ENCODE peak calls at places on chromosomes 16 and 17, in four cellular contexts. D is H1, M is K562, J is GM12878. P is an unnamed sample.
A peak's percentile ranks its signal among the peaks of the same experiment; 100 is the strongest.

GRCh38 chr16:10081201-10081940 is 100.9 kb downstream of the GRIN2A start:
- DNase-seq in M (no peak), J (no peak), D (no peak), P (no peak)

GRCh38 chr16:74667215-74667765 is 613 bp upstream of the RFWD3 start:
- DNase-seq in M (peak; percentile 70), D (peak; percentile 68), J (no peak), P (no peak)

GRCh38 chr16:14489460-14489859 is 140.6 kb downstream of the PARN start:
- DNase-seq in D (no peak), J (no peak), M (peak; percentile 67), P (peak; percentile 37)

GRCh38 chr17:64998436-64999190 is 57.9 kb downstream of the GNA13 start:
- DNase-seq in D (peak; percentile 14), M (no peak), J (no peak), P (no peak)

GRCh38 chr16:15765880-15766279 is 90.9 kb downstream of the MYH11 start:
- DNase-seq in J (peak; percentile 74), M (peak; percentile 68), D (peak; percentile 50), P (peak; percentile 55)

GRCh38 chr17:21218101-21218500 is 4.1 kb upstream of the TMEM11 start:
- DNase-seq in M (peak; percentile 35), J (no peak), D (no peak), P (no peak)

GRCh38 chr16:54595636-54596035 is 309.0 kb upstream of the IRX3 start:
- DNase-seq in J (no peak), M (no peak), D (no peak), P (no peak)

GRCh38 chr17:14780116-14780515 is 479.2 kb downstream of the HS3ST3B1 start:
- DNase-seq in M (no peak), J (no peak), D (no peak), P (no peak)

GRCh38 chr17:45115871-45116270 is 16.4 kb downstream of the PLCD3 start:
- DNase-seq in J (no peak), M (peak; percentile 29), D (no peak), P (no peak)

GRCh38 chr17:41667280-41668008 is 21.2 kb upstream of the EIF1 start:
- DNase-seq in M (no peak), J (no peak), D (no peak), P (no peak)

GRCh38 chr16:75550211-75550662 is 5.8 kb downstream of the TMEM231 start:
- DNase-seq in J (peak; percentile 69), D (no peak), M (no peak), P (no peak)

GRCh38 chr16:57007050-57007449 is 17.7 kb downstream of the NLRC5 start:
- DNase-seq in M (no peak), J (no peak), D (no peak), P (no peak)

GRCh38 chr16:57004387-57005250 is 15.3 kb downstream of the NLRC5 start:
- DNase-seq in J (no peak), D (no peak), M (no peak), P (no peak)

GRCh38 chr16:57000271-57001025 is 11.1 kb downstream of the NLRC5 start:
- DNase-seq in J (peak; percentile 87), M (no peak), D (no peak), P (peak; percentile 19)

GRCh38 chr16:57001026-57001669 is 11.8 kb downstream of the NLRC5 start:
- DNase-seq in D (no peak), J (no peak), M (no peak), P (no peak)

GRCh38 chr16:57003439-57004386 is 14.4 kb downstream of the NLRC5 start:
- DNase-seq in J (no peak), M (no peak), D (no peak), P (no peak)
- H2AFZ ChIP-seq in J (peak overlapping the region; percentile 22), M (no peak overlapping the region), D (no peak overlapping the region), P (no peak overlapping the region)

DNA sequence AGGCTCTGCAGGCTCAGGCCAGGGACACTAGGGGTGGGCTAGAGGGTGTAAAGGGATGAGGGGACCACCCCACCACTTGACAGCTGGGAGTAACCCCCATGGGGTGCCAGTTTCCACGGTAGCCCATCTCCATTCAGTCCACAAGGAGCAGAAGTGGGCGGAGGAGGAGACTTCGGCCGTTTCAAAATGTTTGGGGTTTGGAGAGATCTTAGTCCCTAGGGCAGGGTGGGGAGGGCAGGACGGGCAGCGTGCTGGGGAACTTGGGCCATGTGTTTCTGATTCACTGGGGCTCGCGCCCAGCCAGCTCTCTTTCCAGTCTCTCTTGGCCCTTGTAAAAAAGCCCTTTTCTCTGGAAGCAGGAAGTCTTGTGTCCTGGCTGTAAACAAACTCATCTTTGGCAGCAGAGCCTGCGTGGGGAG is 8.3 kb downstream of the CYGB start:
- DNase-seq in D (no peak), M (peak; percentile 64), J (no peak), P (no peak)
- TF ChIP-seq EGR1 in D (no peak), M (no peak), J (no peak), P (no peak)

DNA sequence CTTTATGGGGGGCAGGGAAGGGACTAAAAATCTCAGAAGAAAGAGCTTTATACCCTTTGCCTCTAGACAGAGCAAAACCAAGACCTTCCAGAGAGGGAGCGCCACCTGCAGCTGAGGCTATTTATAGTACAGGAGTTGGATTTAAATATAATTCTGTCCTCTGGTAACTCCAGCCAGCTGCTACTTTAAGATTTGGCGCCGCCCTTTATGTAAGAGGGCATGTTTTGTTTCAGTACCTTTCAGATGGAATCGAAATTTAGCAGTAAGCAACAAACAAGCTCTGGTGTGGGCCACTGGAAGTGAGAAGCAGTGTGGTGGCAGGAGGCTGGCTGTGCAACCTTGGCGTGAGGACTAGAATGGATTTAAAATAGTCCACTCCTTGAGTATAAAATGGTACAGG is 5.2 kb upstream of the GUCY2D start:
- DNase-seq in D (no peak), J (no peak), M (peak; percentile 40), P (peak; percentile 67)
- H2AFZ ChIP-seq in D (no peak overlapping the region), J (peak overlapping the region; percentile 23), M (no peak overlapping the region), P (peak overlapping the region; percentile 98)

DNA sequence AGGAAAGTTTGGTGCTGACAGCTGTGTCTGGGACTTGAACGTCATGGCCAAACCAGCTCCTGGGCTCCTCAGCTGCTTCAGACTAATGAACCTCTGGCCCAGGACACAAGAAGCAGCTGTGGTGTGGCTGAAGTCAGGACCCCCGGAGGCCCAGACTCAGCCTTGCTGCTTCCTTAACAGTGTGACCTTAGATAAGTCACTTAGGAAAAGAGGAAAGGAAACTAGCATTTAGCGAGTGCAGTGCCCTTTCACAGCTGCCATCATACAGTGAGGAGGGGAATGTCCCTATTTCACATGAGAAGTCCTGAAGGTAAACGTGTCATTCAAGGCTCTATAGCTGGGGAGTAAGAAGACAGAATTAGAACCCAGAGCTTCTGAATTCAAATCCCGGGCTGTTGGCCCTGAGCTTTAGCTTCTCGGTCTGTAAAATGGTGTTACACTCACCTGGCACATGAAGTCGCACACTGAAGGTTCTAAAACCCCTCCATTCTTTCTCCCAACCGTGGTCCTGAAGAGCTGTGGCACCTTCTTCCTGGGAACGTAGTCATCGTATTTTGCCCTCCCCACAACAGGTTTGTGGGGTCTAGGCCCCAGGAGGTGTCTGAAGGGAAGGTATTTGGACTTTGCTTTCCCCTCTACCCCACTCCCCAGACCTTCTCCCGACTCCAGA is 910 bp upstream of the RAMP2 start:
- DNase-seq in M (no peak), J (no peak), D (no peak), P (no peak)
- TF ChIP-seq EGR1 in M (no peak), J (no peak), D (no peak), P (no peak)

GRCh38 chr16:2773188-2773968 is 3.7 kb downstream of the ELOB start:
- DNase-seq in D (no peak), J (no peak), M (no peak), P (no peak)
- H2AFZ ChIP-seq in D (no peak overlapping the region), J (no peak overlapping the region), M (no peak overlapping the region), P (no peak overlapping the region)

DNA sequence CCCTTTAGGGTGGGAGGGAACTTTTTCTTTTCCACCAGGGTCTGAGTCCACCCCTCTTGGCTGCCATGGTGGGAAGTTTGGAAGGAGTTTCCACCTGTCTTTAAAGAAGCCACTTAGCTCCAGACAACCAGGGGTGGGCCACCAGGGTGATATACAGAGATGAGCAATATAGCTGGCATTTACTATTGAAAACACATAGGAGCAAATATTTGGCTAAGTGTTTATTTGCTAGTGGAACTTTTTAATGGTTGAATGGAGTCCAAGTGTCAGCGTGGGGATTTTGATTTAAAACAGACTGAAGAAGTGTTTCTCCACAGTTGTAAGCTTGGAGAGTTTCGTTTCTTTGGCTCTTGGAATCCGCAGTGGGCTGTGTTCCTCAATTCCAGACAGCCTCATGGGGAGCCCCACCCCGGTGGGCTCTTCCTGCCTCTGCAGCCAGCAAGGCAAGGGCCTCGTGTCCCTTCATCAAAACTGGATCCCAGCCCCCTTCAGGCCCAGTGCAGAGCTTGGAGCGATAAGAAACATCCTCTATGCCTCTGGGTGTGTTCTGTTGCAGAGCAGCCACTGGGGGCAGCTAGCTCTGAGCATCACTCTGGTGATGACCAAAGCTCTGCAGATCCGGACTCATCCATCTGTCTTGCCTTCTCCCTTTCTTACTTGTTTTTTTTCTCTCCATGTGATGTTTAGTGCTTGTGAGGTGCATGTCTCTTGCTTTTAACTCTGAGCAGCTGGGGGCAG is 36.1 kb downstream of the NOG start:
- DNase-seq in D (peak; percentile 50), M (peak; percentile 11), J (no peak), P (peak; percentile 31)
- TF ChIP-seq EGR1 in D (no peak), M (no peak), J (no peak), P (no peak)

GRCh38 chr17:33233855-33234228 is 59.3 kb downstream of the ASIC2 start:
- DNase-seq in D (no peak), J (no peak), M (no peak), P (no peak)
- H2AFZ ChIP-seq in D (no peak overlapping the region), J (no peak overlapping the region), M (no peak overlapping the region), P (no peak overlapping the region)

GRCh38 chr17:43745541-43745940 is 13.1 kb downstream of the SOST start:
- DNase-seq in D (no peak), M (no peak), J (no peak), P (no peak)
- TF ChIP-seq EGR1 in D (no peak), M (no peak), J (no peak), P (no peak)

DNA sequence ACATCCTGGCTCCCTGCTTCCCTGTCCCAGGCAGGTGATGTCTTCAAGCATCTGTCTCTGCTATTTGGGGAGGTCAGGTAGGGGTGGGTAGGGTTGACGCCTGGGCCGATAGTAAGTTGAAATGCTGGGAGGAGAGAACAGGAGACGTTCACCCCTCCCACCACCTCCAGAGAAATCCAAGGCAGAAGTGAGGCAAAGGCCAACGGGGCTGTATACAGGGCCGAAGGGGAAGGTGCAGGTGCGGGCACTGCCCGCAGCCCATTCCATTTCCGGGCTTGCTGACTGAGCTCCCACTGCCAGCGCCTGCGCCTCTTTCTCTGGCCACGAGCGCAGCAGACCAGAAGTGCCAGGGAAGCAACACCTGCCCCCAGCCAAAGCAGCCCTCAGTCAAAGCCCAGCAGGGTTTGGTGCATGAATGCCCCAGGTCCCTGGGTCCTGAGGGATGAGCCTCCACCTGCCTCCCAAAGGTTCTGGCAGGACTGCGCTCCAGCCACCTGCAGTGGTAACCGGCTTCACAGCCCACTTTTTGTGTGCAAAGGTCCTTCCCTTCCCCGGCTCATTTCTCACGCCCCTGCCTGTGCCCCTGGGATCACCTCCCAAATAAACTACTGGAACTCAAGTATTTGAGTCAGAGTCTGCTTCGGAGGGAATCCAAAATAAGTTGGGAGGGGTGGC is 127.5 kb upstream of the TNRC6C start:
- DNase-seq in D (no peak), J (no peak), M (no peak), P (no peak)
- H2AFZ ChIP-seq in D (no peak overlapping the region), J (no peak overlapping the region), M (peak overlapping the region; percentile 78), P (peak overlapping the region; percentile 55)